ENCODE peak calls at places on chromosomes 11 and 22, in nine cellular contexts. S, A, H, L, C, V, Z, R and K are unnamed samples.

GRCh38 chr11:13386567-13386966 is 76.5 kb downstream of the BTBD10 start:
- DNase-seq in S (no peak), A (no peak), H (no peak), L (no peak), C (no peak), V (no peak), Z (no peak), R (no peak), K (no peak)

GRCh38 chr22:24593810-24594568 is 1.1 kb upstream of the LRRC75B start:
- DNase-seq in S (no peak), A (no peak), H (no peak), L (no peak), C (no peak), V (no peak), Z (peak; percentile 37), R (no peak), K (no peak)

GRCh38 chr11:123356539-123356938 is 73.5 kb upstream of the GRAMD1B start:
- DNase-seq in S (no peak), A (no peak), H (no peak), L (no peak), C (no peak), V (no peak), Z (no peak), R (no peak), K (no peak)

GRCh38 chr11:134124660-134125451 is 56.0 kb downstream of the JAM3 start:
- DNase-seq in S (peak; percentile 38), A (no peak), H (no peak), L (peak; percentile 7), C (no peak), V (no peak), Z (no peak), R (peak; percentile 81), K (no peak)

GRCh38 chr11:65431452-65432132 is 9.0 kb downstream of the NEAT1 start:
- DNase-seq in S (no peak), A (no peak), H (no peak), L (peak; percentile 81), C (no peak), V (no peak), Z (peak; percentile 3), R (no peak), K (no peak)

GRCh38 chr22:29642694-29643093 is 39.3 kb downstream of the NF2 start:
- DNase-seq in S (no peak), A (no peak), H (no peak), L (no peak), C (no peak), V (no peak), Z (no peak), R (no peak), K (no peak)

GRCh38 chr11:57637626-57638004 is 12.1 kb downstream of the YPEL4 start:
- DNase-seq in S (no peak), A (no peak), H (no peak), L (no peak), C (no peak), V (peak; percentile 51), Z (no peak), R (no peak), K (no peak)

GRCh38 chr11:111762981-111763643 is 3.1 kb downstream of the PPP2R1B start:
- DNase-seq in S (no peak), A (no peak), H (no peak), L (no peak), C (no peak), V (no peak), Z (no peak), R (no peak), K (no peak)

GRCh38 chr22:39316440-39317083 is 2.9 kb downstream of the RPL3 start:
- DNase-seq in S (peak; percentile 85), A (peak; percentile 50), H (no peak), L (peak; percentile 71), C (peak; percentile 91), V (peak; percentile 89), Z (peak; percentile 92), R (no peak), K (peak; percentile 71)

GRCh38 chr22:39999144-39999757 is 4.5 kb downstream of the FAM83F start:
- DNase-seq in S (peak; percentile 29), A (no peak), H (peak; percentile 30), L (no peak), C (no peak), V (no peak), Z (peak; percentile 76), R (no peak), K (no peak)